ENCODE peak calls at places on chromosomes 3 and 15, in eight cellular contexts. U is foreskin fibroblast; I is stimulated activated CD4-positive, alpha-beta T cell treated with anti-CD3 and anti-CD28 coated beads, Interleukin-4, amount 100 ng/mL, for 24 hours; D is psoas muscle; M is activated CD4-positive, alpha-beta T cell treated with anti-CD3 and anti-CD28 coated beads, Interleukin-2, amount 50 U/mL, for 4 hours; S is ELF-1; B is D341Med; C is CD8-positive, alpha-beta T cell. O is an unnamed sample.
A peak's percentile ranks its signal among the peaks of the same experiment; 100 is the strongest.

GRCh38 chr3:119529883-119530282 is 29.5 kb downstream of the CD80 start:
- DNase-seq in C (no peak), D (no peak), B (no peak), M (no peak), U (peak; percentile 78), I (no peak), S (no peak), O (no peak)

GRCh38 chr15:88900982-88901418 is 5.7 kb upstream of the HAPLN3 start:
- DNase-seq in M (no peak), S (no peak), C (no peak), D (no peak), I (no peak), U (no peak), B (no peak), O (no peak)

GRCh38 chr15:94677202-94677790 is 445.9 kb downstream of the MCTP2 start:
- DNase-seq in U (no peak), D (no peak), C (no peak), B (no peak), M (no peak), I (no peak), S (no peak), O (no peak)

GRCh38 chr3:142318331-142318730 is 92.9 kb upstream of the GK5 start:
- DNase-seq in M (no peak), B (no peak), S (no peak), D (no peak), I (no peak), C (no peak), U (no peak), O (no peak)

GRCh38 chr3:20396335-20396734 is 210.3 kb upstream of the SGO1 start:
- DNase-seq in U (peak; percentile 18), M (no peak), D (no peak), B (no peak), S (no peak), C (no peak), I (no peak), O (no peak)

GRCh38 chr15:101070502-101071273 is 151.5 kb downstream of the LRRK1 start:
- DNase-seq in U (peak; percentile 80), S (peak; percentile 71), B (no peak), M (no peak), D (no peak), C (no peak), I (no peak), O (no peak)

GRCh38 chr15:74642328-74642723 is 26.7 kb downstream of the CLK3 start:
- DNase-seq in U (no peak), B (no peak), D (no peak), S (no peak), M (no peak), C (no peak), I (no peak), O (no peak)

GRCh38 chr3:180909369-180910127 is 2.9 kb upstream of the FXR1 start:
- DNase-seq in C (no peak), D (no peak), U (no peak), M (no peak), B (no peak), S (no peak), I (no peak), O (no peak)

GRCh38 chr15:98997755-98998154 is 9.8 kb downstream of the PGPEP1L start:
- DNase-seq in C (no peak), U (no peak), I (no peak), S (no peak), M (no peak), B (no peak), D (no peak), O (no peak)

GRCh38 chr3:79724206-79724605 is 43.6 kb downstream of the ROBO1 start:
- DNase-seq in D (no peak), I (no peak), U (no peak), B (peak; percentile 33), M (no peak), S (no peak), C (no peak), O (no peak)

GRCh38 chr3:24017305-24017704 is 72.2 kb downstream of the NR1D2 start:
- DNase-seq in D (no peak), C (no peak), U (no peak), M (no peak), B (no peak), I (no peak), S (no peak), O (no peak)

GRCh38 chr15:63466378-63467192 is 37.8 kb upstream of the USP3 start:
- DNase-seq in S (peak; percentile 76), B (peak; percentile 76), U (peak; percentile 76), C (peak; percentile 73), D (no peak), I (peak; percentile 72), M (no peak), O (peak; percentile 81)